ENCODE peak calls at places on chromosomes 13 and 19, in four cellular contexts. Y is cardiac fibroblast, M is H9, R is AG10803. K is an unnamed sample.

GRCh38 chr13:41709511-41709910 is 251.4 kb downstream of the VWA8 start:
- DNase-seq in Y (peak; percentile 38), M (no peak), R (peak; percentile 39), K (no peak)

GRCh38 chr13:93680329-93680728 is 453.7 kb downstream of the GPC6 start:
- DNase-seq in Y (no peak), M (no peak), R (no peak), K (no peak)

GRCh38 chr19:47735131-47735530 is 10.2 kb upstream of the NOP53 start:
- DNase-seq in Y (no peak), M (peak; percentile 81), R (no peak), K (no peak)

GRCh38 chr19:51660975-51661600 is 14.5 kb upstream of the SIGLEC14 start:
- DNase-seq in Y (peak; percentile 84), M (peak; percentile 74), R (peak; percentile 73), K (peak; percentile 69)

GRCh38 chr13:55160911-55161310 is 1979.8 kb upstream of the PRR20A start:
- DNase-seq in Y (no peak), M (no peak), R (no peak), K (no peak)

GRCh38 chr13:26327905-26328304 is 74.0 kb downstream of the CDK8 start:
- DNase-seq in Y (no peak), M (no peak), R (no peak), K (no peak)

GRCh38 chr19:42445948-42446347 is 3.2 kb upstream of the CXCL17 start:
- DNase-seq in Y (no peak), M (no peak), R (no peak), K (no peak)

GRCh38 chr13:21361706-21362105 is 97.4 kb downstream of the ZDHHC20 start:
- DNase-seq in Y (no peak), M (no peak), R (no peak), K (no peak)

GRCh38 chr19:3818479-3818878 is 32.3 kb upstream of the MATK start:
- DNase-seq in Y (peak; percentile 60), M (no peak), R (peak; percentile 16), K (no peak)

GRCh38 chr13:20190481-20191310 is 2.0 kb downstream of the GJB2 start:
- DNase-seq in Y (peak; percentile 72), M (no peak), R (peak; percentile 75), K (no peak)

GRCh38 chr13:98900442-98900841 is 77.4 kb downstream of the DOCK9 start:
- DNase-seq in Y (no peak), M (no peak), R (peak; percentile 24), K (no peak)

GRCh38 chr19:33335446-33335845 is 33.1 kb upstream of the CEBPA start:
- DNase-seq in Y (no peak), M (no peak), R (no peak), K (no peak)

DNA sequence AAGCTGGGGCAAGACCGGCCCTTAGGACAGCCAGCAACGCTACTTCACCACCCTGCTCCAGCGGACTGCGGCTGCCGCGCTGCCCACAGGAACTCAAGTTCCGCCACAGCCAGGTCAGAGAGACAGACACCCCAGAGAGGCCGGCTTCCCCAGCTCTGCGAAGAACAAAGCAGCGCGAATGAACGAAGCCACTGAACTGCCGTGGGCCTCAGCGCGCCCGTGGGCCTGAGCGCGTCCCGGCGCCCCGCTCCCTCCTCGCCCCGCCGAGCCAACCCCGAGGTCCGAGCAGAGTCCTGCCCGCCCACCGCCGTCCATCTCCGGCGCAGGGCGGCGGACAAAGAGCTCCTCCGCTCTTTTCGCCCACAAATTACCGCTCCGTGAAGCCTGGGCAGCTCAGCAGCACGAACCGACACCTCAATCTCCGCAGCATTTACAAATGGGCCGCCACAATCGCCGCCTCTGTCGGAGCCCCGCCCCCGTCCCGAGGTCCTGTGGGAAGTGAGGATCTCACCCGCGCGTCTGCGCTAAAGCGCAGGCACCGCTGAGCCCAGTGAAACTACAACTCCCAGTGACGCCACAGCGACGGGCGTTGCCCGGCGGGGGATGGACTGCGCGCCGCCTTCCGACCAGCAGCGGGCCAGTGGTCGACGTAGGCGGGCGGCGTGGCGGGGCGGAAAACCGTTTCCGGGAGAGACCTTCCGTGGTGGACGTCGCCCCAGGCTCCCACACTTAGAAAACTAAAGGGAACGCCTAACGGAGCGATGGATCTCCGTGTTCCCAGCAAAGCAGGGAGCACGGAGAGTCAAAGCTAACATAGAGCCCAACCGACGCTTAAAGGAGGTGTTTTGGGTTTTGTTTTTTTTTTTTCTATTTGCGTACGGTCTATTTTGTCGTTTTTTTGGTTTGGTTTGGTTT is 158.7 kb downstream of the RNF17 start:
- DNase-seq in Y (peak; percentile 97), M (peak; percentile 98), R (peak; percentile 96), K (peak; percentile 89)
- TF ChIP-seq CTCF in Y (no peak), M (no peak), R (no peak), K (no peak)

DNA sequence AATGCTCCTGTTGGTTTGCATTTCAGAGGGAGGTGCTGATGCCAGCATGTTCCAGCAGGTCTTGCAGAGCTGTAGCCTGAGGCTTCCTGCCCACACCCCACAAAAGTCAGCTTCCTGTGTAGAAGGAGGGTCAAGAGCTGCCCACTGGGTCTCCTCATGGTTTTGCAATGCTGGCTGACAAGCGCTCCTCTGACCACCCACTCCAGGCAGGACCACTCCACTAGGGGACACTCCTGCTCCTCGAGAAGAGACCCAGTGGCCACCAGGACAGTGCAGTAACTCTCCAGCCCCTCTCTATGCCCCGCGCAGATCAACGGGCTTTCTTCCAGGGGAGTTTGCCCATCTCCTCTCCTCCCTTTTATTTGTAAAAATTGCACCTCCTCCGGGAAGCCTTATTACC is 72.9 kb upstream of the UQCRFS1 start:
- DNase-seq in Y (no peak), M (peak; percentile 77), R (no peak), K (no peak)
- TF ChIP-seq CTCF in Y (no peak), M (peak; percentile 71), R (peak; percentile 17), K (peak; percentile 45)

DNA sequence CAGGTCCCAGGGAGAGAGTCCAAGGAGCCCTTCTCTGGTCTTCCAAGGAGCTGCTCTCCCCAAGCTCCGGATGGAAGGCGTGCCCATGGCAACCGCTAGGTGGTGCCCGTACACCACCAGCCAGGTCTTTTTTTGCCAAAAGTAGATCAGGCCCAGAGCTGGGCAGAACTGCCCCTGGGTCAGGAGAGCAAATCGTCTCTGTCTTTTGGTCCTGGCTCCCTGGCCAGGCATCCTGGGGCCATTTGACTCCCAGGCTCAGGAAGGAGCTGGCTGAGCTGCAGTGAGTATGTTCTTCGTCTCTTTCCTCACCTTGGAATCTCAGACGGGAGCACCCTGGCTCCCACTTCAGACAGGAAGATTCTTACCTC is 24.6 kb upstream of the BCL3 start:
- DNase-seq in Y (peak; percentile 89), M (peak; percentile 89), R (peak; percentile 76), K (peak; percentile 76)
- TF ChIP-seq CTCF in Y (peak; percentile 98), M (peak; percentile 99), R (peak; percentile 98), K (peak; percentile 97)

GRCh38 chr19:39047076-39047475 is 14.7 kb upstream of the FBXO27 start:
- DNase-seq in Y (no peak), M (no peak), R (no peak), K (no peak)

GRCh38 chr19:39054091-39054470 is 21.7 kb upstream of the FBXO27 start:
- DNase-seq in Y (no peak), M (no peak), R (no peak), K (no peak)

GRCh38 chr19:39052846-39053245 is 20.5 kb upstream of the FBXO27 start:
- DNase-seq in Y (no peak), M (no peak), R (no peak), K (no peak)

GRCh38 chr19:39053276-39054090 is 21.1 kb upstream of the FBXO27 start:
- DNase-seq in Y (no peak), M (no peak), R (no peak), K (no peak)

DNA sequence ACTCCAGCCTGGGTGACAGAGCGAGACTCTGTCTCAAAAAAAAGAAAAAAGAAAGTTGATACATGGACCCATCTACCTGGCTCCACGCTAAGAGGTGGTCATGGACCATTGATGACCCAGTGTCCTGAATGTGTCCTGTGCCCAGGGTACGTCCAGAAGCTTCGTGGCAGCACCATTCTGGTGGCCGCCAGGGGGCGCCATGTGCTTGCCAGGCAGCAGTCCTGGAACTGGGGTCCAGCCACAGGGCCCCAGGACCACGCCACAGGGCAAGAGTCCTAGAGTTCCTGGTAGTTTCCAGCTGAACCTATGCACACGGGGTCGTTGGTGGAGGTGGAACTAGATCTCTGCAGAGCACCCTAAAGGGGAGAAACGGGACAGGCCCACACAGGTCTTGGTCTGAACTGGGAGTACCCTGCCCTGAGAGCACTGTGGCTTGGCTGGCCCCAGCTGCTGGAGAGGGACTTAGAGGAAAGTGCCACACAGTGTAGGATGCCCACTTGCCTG is 19.9 kb upstream of the FBXO27 start:
- DNase-seq in Y (peak; percentile 66), M (peak; percentile 87), R (peak; percentile 56), K (peak; percentile 41)
- TF ChIP-seq CTCF in Y (peak; percentile 94), M (peak; percentile 98), R (peak; percentile 78), K (peak; percentile 84)

GRCh38 chr13:30113531-30113930 is 193.8 kb downstream of the KATNAL1 start:
- DNase-seq in Y (no peak), M (no peak), R (no peak), K (no peak)

GRCh38 chr13:30116379-30116778 is 191.0 kb downstream of the KATNAL1 start:
- DNase-seq in Y (no peak), M (no peak), R (no peak), K (no peak)

GRCh38 chr13:30114586-30115256 is 192.6 kb downstream of the KATNAL1 start:
- DNase-seq in Y (peak; percentile 79), M (peak; percentile 92), R (peak; percentile 75), K (peak; percentile 94)

GRCh38 chr13:30113983-30114491 is 193.3 kb downstream of the KATNAL1 start:
- DNase-seq in Y (no peak), M (peak; percentile 32), R (peak; percentile 26), K (no peak)

GRCh38 chr13:30115257-30115600 is 192.1 kb downstream of the KATNAL1 start:
- DNase-seq in Y (no peak), M (no peak), R (no peak), K (no peak)
- TF ChIP-seq CTCF in Y (no peak), M (no peak), R (no peak), K (no peak)